ENCODE peak calls at places on chromosomes 12 and 14, in seven cellular contexts. V, L, I, S, N, Z and H are unnamed samples.

GRCh38 chr14:102508410-102508773 is 1.2 kb downstream of the ANKRD9 start:
- DNase-seq in V (peak), L (peak), I (no peak), S (no peak), N (no peak), Z (no peak), H (peak)

GRCh38 chr12:108850854-108851573 is 6.4 kb downstream of the SSH1 start:
- DNase-seq in V (no peak), L (no peak), I (no peak), S (peak), N (no peak), Z (peak), H (peak)

GRCh38 chr12:1800646-1801284 is 19.6 kb upstream of the LRTM2 start:
- DNase-seq in V (no peak), L (peak), I (peak), S (no peak), N (no peak), Z (peak), H (no peak)

GRCh38 chr12:5615760-5616159 is 183.9 kb downstream of the NTF3 start:
- DNase-seq in V (no peak), L (no peak), I (no peak), S (no peak), N (no peak), Z (no peak), H (no peak)

GRCh38 chr14:103927566-103927965 is 690 bp upstream of the TDRD9 start:
- DNase-seq in V (no peak), L (no peak), I (no peak), S (no peak), N (no peak), Z (no peak), H (no peak)

GRCh38 chr12:109760031-109760929 is 46.7 kb downstream of the FAM222A start:
- DNase-seq in V (no peak), L (peak), I (peak), S (no peak), N (no peak), Z (peak), H (no peak)

GRCh38 chr14:61260939-61261776 is 20.0 kb downstream of the TMEM30B start:
- DNase-seq in V (no peak), L (peak), I (no peak), S (no peak), N (peak), Z (no peak), H (no peak)

GRCh38 chr12:93137656-93138612 is 208.8 kb upstream of the EEA1 start:
- DNase-seq in V (no peak), L (no peak), I (no peak), S (no peak), N (peak), Z (no peak), H (peak)

GRCh38 chr12:66132408-66132807 is 1.9 kb upstream of the LLPH start:
- DNase-seq in V (no peak), L (peak), I (no peak), S (no peak), N (peak), Z (no peak), H (no peak)

GRCh38 chr14:58631720-58632119 is 6.0 kb upstream of the DACT1 start:
- DNase-seq in V (no peak), L (no peak), I (no peak), S (no peak), N (no peak), Z (no peak), H (no peak)

GRCh38 chr12:4216542-4216927 is 57.0 kb upstream of the CCND2 start:
- DNase-seq in V (no peak), L (no peak), I (no peak), S (no peak), N (no peak), Z (no peak), H (no peak)

GRCh38 chr12:127455347-127456265 is 811.4 kb upstream of the TMEM132C start:
- DNase-seq in V (no peak), L (no peak), I (peak), S (no peak), N (no peak), Z (peak), H (no peak)

GRCh38 chr14:24378327-24378726 is 10.3 kb downstream of the NFATC4 start:
- DNase-seq in V (no peak), L (no peak), I (no peak), S (no peak), N (no peak), Z (no peak), H (peak)

GRCh38 chr12:75725505-75726120 is 214.2 kb upstream of the KRR1 start:
- DNase-seq in V (no peak), L (no peak), I (no peak), S (no peak), N (peak), Z (no peak), H (peak)

GRCh38 chr14:64918216-64918615 is 4.0 kb downstream of the CHURC1 start:
- DNase-seq in V (no peak), L (no peak), I (no peak), S (no peak), N (no peak), Z (no peak), H (no peak)

GRCh38 chr12:122111070-122111750 is 32.7 kb downstream of the MLXIP start:
- DNase-seq in V (peak), L (no peak), I (no peak), S (no peak), N (peak), Z (no peak), H (no peak)

GRCh38 chr12:56158926-56159461 is 835 bp downstream of the MYL6 start:
- DNase-seq in V (peak), L (peak), I (peak), S (no peak), N (no peak), Z (peak), H (peak)

GRCh38 chr12:63362801-63363200 is 211.8 kb upstream of the AVPR1A start:
- DNase-seq in V (no peak), L (no peak), I (no peak), S (no peak), N (no peak), Z (no peak), H (no peak)

GRCh38 chr12:42162198-42162597 is 17.5 kb upstream of the GXYLT1 start:
- DNase-seq in V (no peak), L (no peak), I (no peak), S (no peak), N (no peak), Z (no peak), H (no peak)

GRCh38 chr12:16346931-16347330 is 514 bp upstream of the MGST1 start:
- DNase-seq in V (no peak), L (peak), I (no peak), S (no peak), N (no peak), Z (no peak), H (no peak)

GRCh38 chr14:21056520-21057163 is 980 bp upstream of the RNASE8 start:
- DNase-seq in V (no peak), L (no peak), I (no peak), S (no peak), N (no peak), Z (no peak), H (no peak)

GRCh38 chr14:73567365-73567764 is 1.6 kb upstream of the ACOT2 start:
- DNase-seq in V (no peak), L (peak), I (no peak), S (no peak), N (no peak), Z (no peak), H (no peak)

GRCh38 chr12:123269395-123269892 is 2.2 kb downstream of the CDK2AP1 start:
- DNase-seq in V (no peak), L (peak), I (peak), S (no peak), N (no peak), Z (peak), H (peak)

GRCh38 chr12:64066052-64066451 is 156.0 kb downstream of the KICS2 start:
- DNase-seq in V (no peak), L (peak), I (no peak), S (no peak), N (no peak), Z (no peak), H (no peak)

GRCh38 chr14:99240512-99241313 is 31.3 kb downstream of the BCL11B start:
- DNase-seq in V (no peak), L (no peak), I (no peak), S (no peak), N (no peak), Z (no peak), H (no peak)

GRCh38 chr14:23631702-23632460 is 4.3 kb upstream of the DHRS2 start:
- DNase-seq in V (peak), L (peak), I (peak), S (peak), N (peak), Z (peak), H (peak)

GRCh38 chr12:80763874-80764273 is 47.2 kb downstream of the MYF5 start:
- DNase-seq in V (no peak), L (peak), I (no peak), S (no peak), N (peak), Z (peak), H (peak)

GRCh38 chr12:94534761-94535613 is 75.3 kb upstream of the CEP83 start:
- DNase-seq in V (no peak), L (no peak), I (no peak), S (no peak), N (no peak), Z (no peak), H (no peak)

GRCh38 chr12:55899035-55899434 is 28.7 kb downstream of the PYM1 start:
- DNase-seq in V (no peak), L (peak), I (no peak), S (no peak), N (no peak), Z (no peak), H (peak)

GRCh38 chr14:104678901-104679705 is 10.3 kb upstream of the INF2 start:
- DNase-seq in V (no peak), L (no peak), I (peak), S (no peak), N (no peak), Z (no peak), H (no peak)

GRCh38 chr12:68627673-68628319 is 17.1 kb downstream of the RAP1B start:
- DNase-seq in V (no peak), L (no peak), I (no peak), S (no peak), N (no peak), Z (no peak), H (no peak)

GRCh38 chr12:12837025-12837872 is 24.1 kb downstream of the DDX47 start:
- DNase-seq in V (peak), L (peak), I (peak), S (no peak), N (peak), Z (peak), H (peak)
- TF ChIP-seq JUND in V (no peak), L (no peak), I (no peak), S (no peak), N (no peak), Z (no peak), H (no peak)

GRCh38 chr12:71752887-71753286 is 1.8 kb upstream of the RAB21 start:
- DNase-seq in V (no peak), L (no peak), I (no peak), S (no peak), N (no peak), Z (no peak), H (peak)

GRCh38 chr12:71756054-71756675 is 1.5 kb downstream of the RAB21 start:
- DNase-seq in V (no peak), L (no peak), I (no peak), S (no peak), N (no peak), Z (no peak), H (no peak)

GRCh38 chr12:71759941-71760340 is 5.3 kb downstream of the RAB21 start:
- DNase-seq in V (no peak), L (no peak), I (no peak), S (no peak), N (no peak), Z (no peak), H (no peak)

GRCh38 chr12:71754461-71755145 is at the start of gene RAB21:
- DNase-seq in V (peak), L (peak), I (peak), S (peak), N (peak), Z (peak), H (peak)

DNA sequence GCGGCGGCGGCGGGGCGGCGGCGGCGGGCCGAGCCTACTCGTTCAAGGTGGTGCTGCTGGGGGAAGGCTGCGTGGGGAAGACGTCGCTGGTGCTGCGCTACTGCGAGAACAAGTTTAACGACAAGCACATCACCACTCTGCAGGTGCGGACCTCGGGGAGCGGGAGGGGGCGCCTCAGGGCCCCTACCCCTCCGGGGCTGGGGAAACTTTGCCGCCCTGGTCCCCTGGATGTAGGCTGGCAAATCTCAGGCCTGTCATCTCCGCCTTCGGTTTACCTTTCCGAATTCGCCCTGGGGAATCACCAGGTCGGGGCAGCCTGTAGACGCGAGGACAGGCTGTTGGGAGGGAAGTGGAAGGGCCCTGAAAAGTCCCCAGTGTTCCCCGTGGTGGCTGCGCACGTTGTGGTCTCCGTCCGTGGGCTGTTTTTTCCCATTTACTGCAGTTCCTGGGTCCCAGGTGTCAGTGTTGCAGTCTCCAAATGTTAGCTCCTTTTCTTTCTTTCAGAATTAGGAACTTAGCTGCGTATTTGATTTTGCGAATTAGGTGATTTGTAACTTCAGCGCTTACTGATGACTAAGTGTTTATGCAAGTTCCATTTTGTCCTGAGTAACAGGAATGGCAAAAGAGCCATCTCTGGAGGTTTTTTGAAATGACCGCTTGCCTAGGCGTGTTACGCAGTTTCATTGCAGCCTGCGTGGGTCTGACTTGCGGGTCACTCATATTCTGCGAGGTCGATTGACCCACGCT is 656 bp downstream of the RAB21 start:
- DNase-seq in V (no peak), L (peak), I (no peak), S (peak), N (no peak), Z (peak), H (peak)
- TF ChIP-seq JUND in V (no peak), L (no peak), I (no peak), S (no peak), N (no peak), Z (no peak), H (peak)

DNA sequence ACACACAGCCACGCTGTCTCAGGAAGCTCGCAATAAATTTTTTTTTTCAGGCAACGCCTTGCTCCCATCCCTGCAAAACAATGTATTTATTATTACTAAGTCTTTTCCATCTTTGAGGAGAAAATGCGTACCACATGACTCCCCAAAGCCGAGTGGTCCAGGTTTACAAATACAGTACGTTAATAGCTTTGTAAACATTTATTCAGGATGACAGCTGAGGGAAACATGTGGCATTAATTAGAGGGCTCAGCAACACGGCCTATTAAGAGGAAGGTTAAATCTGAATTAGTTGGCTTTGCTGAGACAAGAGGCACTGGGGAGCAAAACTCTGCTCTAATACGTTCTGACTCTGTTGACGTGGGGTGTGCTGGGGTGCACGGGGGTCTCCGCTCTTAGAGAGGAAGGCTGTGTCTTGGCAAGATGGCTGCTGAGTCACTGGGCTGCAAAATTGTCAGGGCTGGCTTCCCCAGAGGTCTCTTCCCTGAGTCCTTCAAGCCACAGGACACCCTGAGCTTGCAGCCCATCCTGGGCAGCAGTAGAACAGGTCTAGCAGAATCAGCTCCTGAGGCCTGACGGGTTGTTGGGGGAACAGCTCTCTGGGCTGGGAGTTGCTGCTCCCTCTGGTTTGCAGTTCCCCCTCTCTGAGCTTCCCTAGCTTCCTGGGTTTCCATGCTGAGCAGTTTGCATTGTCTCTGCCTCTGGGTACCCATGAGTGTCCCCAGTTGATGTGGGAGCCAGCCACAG is 185.3 kb upstream of the TBX3 start:
- DNase-seq in V (no peak), L (no peak), I (no peak), S (no peak), N (no peak), Z (peak), H (no peak)
- TF ChIP-seq JUND in V (no peak), L (no peak), I (no peak), S (no peak), N (no peak), Z (no peak), H (no peak)

DNA sequence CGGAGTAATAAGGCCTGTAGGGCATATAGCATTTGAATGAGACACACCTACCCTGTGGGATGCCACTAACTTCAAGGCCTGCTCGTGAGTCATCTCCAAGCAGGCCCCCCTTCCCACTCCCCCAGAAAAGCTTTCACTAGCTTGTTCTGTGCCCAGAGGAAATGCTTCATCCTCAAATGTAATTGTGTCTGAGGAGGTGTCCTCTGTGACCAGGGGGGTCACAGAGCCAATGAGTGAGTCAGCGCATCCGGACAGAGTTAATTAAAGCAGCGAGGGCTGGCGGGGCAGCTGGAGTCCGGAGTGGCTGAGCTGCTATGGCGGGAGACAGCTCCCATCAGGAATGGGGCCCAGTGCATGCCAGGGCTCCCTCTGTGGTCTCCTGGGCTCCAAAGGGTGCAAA is 27.0 kb upstream of the ESRRB start:
- DNase-seq in V (no peak), L (no peak), I (no peak), S (no peak), N (peak), Z (peak), H (no peak)
- TF ChIP-seq JUND in V (no peak), L (no peak), I (no peak), S (no peak), N (peak), Z (peak), H (no peak)

DNA sequence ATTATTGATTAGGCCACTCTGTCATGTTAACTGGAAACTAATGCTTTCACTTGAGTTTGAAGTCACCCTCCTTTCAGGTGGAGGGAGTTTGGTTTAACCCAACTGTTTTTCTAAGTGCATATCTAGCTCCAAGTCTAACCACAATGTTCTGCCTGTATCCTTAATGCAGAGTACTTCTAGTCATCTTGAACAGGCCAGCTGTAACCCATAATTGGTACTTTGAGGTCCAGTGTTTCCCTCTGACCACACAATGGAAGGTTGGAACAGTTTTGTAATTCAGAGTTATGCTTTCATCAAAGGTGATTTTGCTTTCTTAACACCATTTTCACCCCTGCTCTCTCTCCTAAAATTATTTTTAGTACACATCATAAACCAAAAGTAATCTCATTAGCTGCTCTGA is 237.2 kb upstream of the DCN start:
- DNase-seq in V (no peak), L (no peak), I (no peak), S (no peak), N (no peak), Z (no peak), H (no peak)
- TF ChIP-seq JUND in V (no peak), L (no peak), I (no peak), S (no peak), N (no peak), Z (no peak), H (no peak)

DNA sequence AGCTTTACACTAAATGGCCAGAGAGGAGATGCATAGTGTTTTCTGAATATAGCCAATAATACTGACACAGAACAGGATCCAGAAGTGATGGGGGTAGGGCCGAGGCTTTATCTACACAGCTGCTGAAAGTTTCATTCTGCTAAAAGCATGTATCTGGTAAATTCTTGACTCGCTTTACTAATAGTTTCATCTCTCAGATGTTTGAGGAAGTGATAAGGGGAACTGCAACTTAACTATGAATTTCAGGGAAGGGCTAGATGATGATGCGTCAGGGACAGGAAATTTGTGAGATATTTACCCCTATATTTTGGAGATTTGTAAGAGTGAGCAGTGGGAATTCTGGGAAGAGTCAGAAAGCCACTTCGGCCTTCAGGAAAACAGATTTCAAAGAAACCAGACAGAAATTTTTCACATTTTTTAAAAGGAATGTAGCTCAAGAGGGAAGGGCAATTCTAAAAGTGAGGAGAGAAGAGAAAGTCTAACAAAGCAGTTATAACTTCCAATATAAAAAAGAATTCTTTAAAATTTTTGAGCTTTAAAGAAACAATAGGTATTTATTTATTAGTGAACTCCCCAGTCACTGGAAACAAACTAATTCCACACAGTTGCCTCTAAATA is 243.1 kb downstream of the BCAT1 start:
- DNase-seq in V (no peak), L (no peak), I (no peak), S (peak), N (no peak), Z (no peak), H (no peak)
- TF ChIP-seq JUND in V (no peak), L (no peak), I (no peak), S (no peak), N (no peak), Z (no peak), H (no peak)

GRCh38 chr14:89409961-89410360 is 7.1 kb downstream of the FOXN3 start:
- DNase-seq in V (no peak), L (no peak), I (no peak), S (no peak), N (no peak), Z (no peak), H (no peak)
- TF ChIP-seq JUND in V (no peak), L (no peak), I (no peak), S (no peak), N (no peak), Z (no peak), H (no peak)

GRCh38 chr12:8817856-8818255 is 4.6 kb upstream of the A2ML1 start:
- DNase-seq in V (no peak), L (no peak), I (no peak), S (no peak), N (no peak), Z (no peak), H (no peak)
- TF ChIP-seq JUND in V (no peak), L (no peak), I (no peak), S (no peak), N (no peak), Z (no peak), H (no peak)